ENCODE peak calls at places on chromosomes 3 and 15, in ten cellular contexts. O, B, Y, A, P, E, V, Z, W and T are unnamed samples.

GRCh38 chr15:96142498-96142897 is 188.0 kb upstream of the NR2F2 start:
- DNase-seq in E (no peak), B (no peak), A (no peak), P (no peak), Y (no peak), Z (no peak), W (no peak), O (no peak), V (no peak), T (no peak)

GRCh38 chr3:58573638-58574037 is 3.6 kb downstream of the FAM107A start:
- DNase-seq in Y (no peak), Z (no peak), B (no peak), E (no peak), O (peak; percentile 63), W (no peak), P (no peak), A (no peak), V (no peak), T (no peak)

GRCh38 chr3:126983653-126984390 is 907 bp downstream of the PLXNA1 start:
- DNase-seq in V (no peak), P (no peak), Z (no peak), A (no peak), W (peak; percentile 59), E (no peak), Y (peak; percentile 59), O (peak; percentile 43), B (no peak), T (peak; percentile 59)

GRCh38 chr15:92510163-92510882 is 116.6 kb downstream of the ST8SIA2 start:
- DNase-seq in B (no peak), V (no peak), Z (no peak), A (no peak), P (peak; percentile 72), E (peak; percentile 8), O (no peak), W (no peak), Y (no peak), T (no peak)

GRCh38 chr3:13563911-13564310 is 15.0 kb downstream of the FBLN2 start:
- DNase-seq in A (no peak), P (no peak), Y (no peak), W (no peak), E (no peak), B (no peak), Z (no peak), V (no peak), O (no peak), T (no peak)

GRCh38 chr3:30933478-30934207 is 39.2 kb upstream of the GADL1 start:
- DNase-seq in B (no peak), E (no peak), V (no peak), P (no peak), O (no peak), W (no peak), Y (no peak), Z (no peak), A (no peak), T (no peak)

GRCh38 chr15:92839696-92840095 is 60.4 kb upstream of the CHD2 start:
- DNase-seq in Z (no peak), V (no peak), E (no peak), W (no peak), Y (no peak), A (no peak), B (no peak), O (no peak), P (no peak), T (no peak)

GRCh38 chr15:37481126-37481525 is 380.8 kb upstream of the MEIS2 start:
- DNase-seq in P (no peak), V (no peak), Z (no peak), O (no peak), Y (no peak), B (no peak), A (no peak), E (no peak), W (no peak), T (no peak)

GRCh38 chr15:85388962-85389361 is 8.6 kb downstream of the AKAP13 start:
- DNase-seq in W (no peak), Y (no peak), P (no peak), A (no peak), E (no peak), V (no peak), B (no peak), O (no peak), Z (no peak), T (no peak)

DNA sequence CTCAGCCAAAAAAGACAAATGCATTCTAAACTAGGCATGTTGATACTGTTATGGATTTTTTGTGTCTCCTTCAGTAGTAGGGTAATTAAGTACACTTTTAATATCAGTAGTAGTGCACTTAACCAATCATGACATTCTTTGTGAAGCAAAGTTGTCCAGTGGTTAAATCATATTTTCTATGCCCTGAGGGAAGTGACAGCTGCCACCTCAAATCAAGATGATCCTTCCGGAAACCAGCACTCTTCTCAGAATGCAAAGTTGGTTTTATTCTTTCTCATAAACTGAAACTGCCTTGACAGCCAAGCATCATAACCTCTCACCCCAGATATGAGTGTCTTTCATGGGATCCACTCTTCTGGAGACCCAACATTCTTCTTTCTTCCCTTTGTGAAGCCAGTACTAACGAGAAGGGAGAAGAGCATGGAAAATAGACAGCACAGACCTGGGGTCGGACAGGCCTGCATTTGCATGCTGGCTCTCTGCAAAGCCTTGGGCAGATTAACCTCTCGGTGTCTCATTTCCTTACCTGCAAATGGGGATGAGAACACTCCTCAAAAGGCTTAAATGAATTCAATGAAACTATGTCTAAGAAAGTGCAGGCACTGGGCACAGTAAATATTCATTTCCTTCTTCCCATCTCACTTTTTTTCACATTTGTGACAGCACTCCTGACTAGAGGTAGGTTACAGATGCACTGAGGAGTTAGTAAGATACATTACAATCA is 13.2 kb downstream of the AAGAB start:
- DNase-seq in E (no peak), V (no peak), P (no peak), Y (no peak), O (no peak), W (no peak), A (no peak), Z (no peak), B (no peak), T (no peak)
- TF ChIP-seq CTCF in E (no peak), V (no peak), P (no peak), Y (no peak), O (no peak), W (no peak), A (no peak), Z (no peak), B (no peak), T (no peak)

DNA sequence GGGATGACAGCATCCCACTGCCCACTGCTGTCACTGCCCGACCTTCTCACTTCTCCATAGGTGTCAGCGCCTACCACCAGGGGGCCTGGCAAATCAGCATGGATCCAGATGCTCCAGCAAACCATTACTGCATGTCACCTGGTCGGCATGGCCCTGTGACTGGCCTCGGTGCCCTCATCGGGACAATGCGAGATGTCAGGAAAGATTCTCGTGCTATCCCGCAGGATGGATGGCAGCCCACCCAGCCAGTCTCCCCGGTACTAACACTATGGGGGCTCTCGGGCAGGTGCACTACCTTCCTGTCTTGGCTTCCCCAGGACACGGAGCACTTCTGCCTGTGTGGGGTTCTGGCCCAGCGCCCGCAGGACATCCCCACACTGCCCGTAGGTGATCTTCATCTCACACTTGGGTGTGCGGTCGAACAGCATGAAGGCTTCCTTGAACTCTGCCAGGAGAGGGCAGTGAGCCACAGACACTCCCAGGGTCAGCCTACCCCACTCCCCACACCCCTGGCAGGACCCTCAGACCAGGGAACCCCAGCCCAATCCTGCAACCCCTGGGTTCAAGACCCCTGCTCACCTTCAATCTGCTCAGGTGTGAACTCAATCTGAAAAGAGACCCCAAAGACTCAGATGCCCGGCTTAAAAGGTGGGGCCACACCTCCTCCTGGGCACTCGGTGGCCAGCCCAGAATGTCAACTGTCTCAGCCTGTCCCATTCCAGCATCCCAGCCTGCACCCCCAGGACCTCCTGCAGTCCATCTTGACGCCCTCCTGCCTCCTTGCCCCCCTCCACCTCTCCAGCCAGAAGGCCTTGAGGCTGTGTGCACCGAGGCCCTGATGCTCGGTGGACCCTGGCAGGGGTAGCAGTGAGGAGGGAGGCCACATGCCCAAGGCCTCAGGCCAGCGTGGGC is 2.6 kb downstream of the MYL3 start:
- DNase-seq in B (no peak), Y (no peak), Z (no peak), P (no peak), V (no peak), E (no peak), W (peak; percentile 61), O (no peak), A (no peak), T (peak; percentile 68)
- TF ChIP-seq CTCF in B (peak; percentile 24), Y (peak; percentile 65), Z (peak; percentile 36), P (peak; percentile 21), V (peak; percentile 49), E (peak; percentile 78), W (peak; percentile 58), O (peak; percentile 52), A (no peak), T (peak; percentile 54)

GRCh38 chr3:121490161-121490560 is 55.6 kb downstream of the POLQ start:
- DNase-seq in Z (no peak), A (no peak), E (no peak), Y (no peak), O (no peak), W (no peak), B (no peak), V (no peak), P (no peak), T (no peak)

GRCh38 chr3:121491683-121492082 is 54.1 kb downstream of the POLQ start:
- DNase-seq in A (no peak), P (no peak), Z (no peak), O (no peak), Y (no peak), B (no peak), V (no peak), W (peak; percentile 4), E (no peak), T (no peak)

GRCh38 chr3:121483290-121483689 is 62.5 kb downstream of the POLQ start:
- DNase-seq in V (no peak), B (no peak), A (no peak), P (peak; percentile 43), Y (no peak), E (no peak), W (no peak), O (peak; percentile 17), Z (peak; percentile 56), T (no peak)

GRCh38 chr3:121493431-121493830 is 52.4 kb downstream of the POLQ start:
- DNase-seq in B (no peak), Y (no peak), A (no peak), E (peak; percentile 18), W (no peak), Z (peak; percentile 24), O (peak; percentile 22), V (no peak), P (no peak), T (no peak)

GRCh38 chr3:121488628-121489027 is 57.2 kb downstream of the POLQ start:
- DNase-seq in Z (no peak), B (no peak), V (no peak), P (no peak), O (no peak), W (no peak), E (no peak), A (no peak), Y (no peak), T (no peak)
- TF ChIP-seq CTCF in Z (no peak), B (no peak), V (peak; percentile 13), P (no peak), O (no peak), W (no peak), E (peak; percentile 35), A (no peak), Y (no peak), T (no peak)

DNA sequence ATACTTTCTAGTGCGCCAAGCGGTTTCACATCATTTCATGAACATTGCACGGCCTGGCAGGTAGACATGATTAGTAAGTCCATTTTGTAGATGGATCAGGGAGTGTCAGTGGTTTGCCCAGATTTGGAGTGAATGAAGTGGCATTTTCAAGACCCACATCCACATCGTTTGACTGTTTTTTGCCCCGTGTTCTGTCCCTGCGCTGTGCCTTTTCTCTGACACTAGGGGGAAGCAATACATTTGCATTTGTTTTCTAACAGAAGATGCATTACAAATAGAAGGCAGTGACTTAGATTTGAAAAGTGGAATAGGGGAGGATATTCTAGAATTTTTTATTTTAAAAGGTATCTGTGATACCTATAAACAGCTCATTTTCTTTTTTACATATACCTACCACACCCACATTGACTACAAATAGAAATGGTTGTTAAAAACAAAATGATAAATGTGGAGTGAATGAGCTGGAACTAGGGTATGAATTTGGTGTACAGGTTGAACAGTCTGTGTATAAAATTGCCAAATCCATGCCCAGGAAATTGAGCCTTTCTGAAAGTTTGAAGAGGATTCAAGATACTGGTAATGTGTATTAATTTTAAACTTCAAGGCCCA is 98.0 kb downstream of the USP13 start:
- DNase-seq in O (peak; percentile 37), B (no peak), Z (peak; percentile 28), P (peak; percentile 8), A (no peak), Y (no peak), W (no peak), V (no peak), E (peak; percentile 33), T (peak; percentile 27)
- TF ChIP-seq CTCF in O (peak; percentile 82), B (peak; percentile 40), Z (peak; percentile 57), P (peak; percentile 71), A (no peak), Y (peak; percentile 58), W (peak; percentile 47), V (peak; percentile 63), E (peak; percentile 81), T (peak; percentile 79)